ENCODE peak calls at places on chromosomes 4 and X, in six cellular contexts. F, H, N, M, G and S are unnamed samples.

GRCh38 chrX:120790118-120790517 is 85.5 kb downstream of the CT47B1 start:
- DNase-seq in N (peak; percentile 4), F (no peak), G (peak; percentile 82), H (peak; percentile 45), M (peak; percentile 36), S (peak; percentile 83)

GRCh38 chrX:134374294-134374693 is 85.7 kb upstream of the HPRT1 start:
- DNase-seq in F (no peak), G (no peak), H (no peak), N (no peak), M (no peak), S (peak; percentile 7)

GRCh38 chrX:115573172-115573571 is 12.2 kb downstream of the PLS3 start:
- DNase-seq in N (no peak), G (no peak), M (no peak), F (no peak), H (no peak), S (no peak)

GRCh38 chr4:123043013-123043412 is 120.6 kb upstream of the NUDT6 start:
- DNase-seq in M (no peak), N (no peak), F (no peak), G (peak; percentile 15), H (no peak), S (no peak)

GRCh38 chrX:1794586-1794985 is 179.7 kb downstream of the ASMT start:
- DNase-seq in N (no peak), G (no peak), H (no peak), F (no peak), M (no peak), S (no peak)

GRCh38 chr4:162830899-162831298 is 335.8 kb downstream of the NAF1 start:
- DNase-seq in M (no peak), N (no peak), H (no peak), F (no peak), G (no peak), S (no peak)

GRCh38 chr4:143286733-143287570 is 49.7 kb upstream of the GAB1 start:
- DNase-seq in F (no peak), N (no peak), H (no peak), M (no peak), G (peak; percentile 64), S (peak; percentile 75)

GRCh38 chr4:8025668-8026067 is 86.0 kb upstream of the AFAP1 start:
- DNase-seq in M (no peak), F (no peak), N (no peak), G (no peak), H (no peak), S (no peak)

GRCh38 chrX:23981711-23982110 is 45.3 kb downstream of the KLHL15 start:
- DNase-seq in F (no peak), N (no peak), H (no peak), M (no peak), G (no peak), S (no peak)

GRCh38 chrX:150035531-150035930 is 97.2 kb upstream of the EOLA2 start:
- DNase-seq in G (no peak), H (no peak), F (no peak), M (no peak), N (no peak), S (peak; percentile 49)

GRCh38 chr4:83772680-83773079 is 236.8 kb downstream of the GPAT3 start:
- DNase-seq in N (no peak), M (no peak), H (no peak), G (no peak), F (no peak), S (no peak)

GRCh38 chr4:76781698-76782595 is 116.0 kb downstream of the SOWAHB start:
- DNase-seq in G (peak; percentile 95), F (no peak), N (no peak), M (no peak), H (no peak), S (peak; percentile 96)

GRCh38 chrX:23993012-23993633 is 33.9 kb downstream of the KLHL15 start:
- DNase-seq in M (no peak), H (no peak), F (no peak), G (no peak), N (no peak), S (peak; percentile 14)

GRCh38 chrX:49960061-49960460 is 37.7 kb downstream of the CLCN5 start:
- DNase-seq in F (no peak), N (no peak), H (no peak), G (no peak), M (no peak), S (no peak)

GRCh38 chrX:7109838-7110793 is 37.4 kb upstream of the STS start:
- DNase-seq in N (no peak), M (no peak), F (no peak), H (no peak), G (no peak), S (no peak)

GRCh38 chrX:68261060-68261672 is 172.1 kb downstream of the OPHN1 start:
- DNase-seq in N (no peak), F (no peak), G (peak; percentile 14), M (no peak), H (peak; percentile 6), S (peak; percentile 41)

GRCh38 chr4:39812500-39812899 is 114.6 kb downstream of the UBE2K start:
- DNase-seq in N (no peak), M (no peak), F (no peak), H (no peak), G (no peak), S (no peak)

GRCh38 chr4:81486502-81486901 is 14.8 kb upstream of the RASGEF1B start:
- DNase-seq in F (no peak), N (no peak), G (no peak), M (no peak), H (no peak), S (no peak)

GRCh38 chr4:158290912-158291311 is 80.6 kb downstream of the TMEM144 start:
- DNase-seq in F (no peak), H (no peak), M (no peak), N (no peak), G (no peak), S (no peak)

GRCh38 chr4:165131247-165131832 is 18.7 kb upstream of the TMEM192 start:
- DNase-seq in G (peak; percentile 66), N (peak; percentile 90), F (no peak), H (peak; percentile 77), M (peak; percentile 72), S (peak; percentile 60)

GRCh38 chr4:3223986-3224748 is 24.8 kb upstream of the MSANTD1 start:
- DNase-seq in H (no peak), M (no peak), G (no peak), N (no peak), F (peak; percentile 28), S (no peak)

GRCh38 chrX:70313503-70313902 is 23.6 kb downstream of the KIF4A start:
- DNase-seq in F (no peak), M (no peak), G (peak; percentile 9), H (no peak), N (no peak), S (peak; percentile 48)

GRCh38 chr4:87423313-87424031 is 1.1 kb downstream of the NUDT9 start:
- DNase-seq in H (no peak), G (peak; percentile 30), N (no peak), F (no peak), M (no peak), S (peak; percentile 34)
- TF ChIP-seq CTCF in H (no peak), G (no peak), N (no peak), F (no peak), M (no peak), S (peak; percentile 11)

GRCh38 chr4:168524006-168524405 is 27.2 kb downstream of the PALLD start:
- DNase-seq in F (no peak), H (no peak), G (peak; percentile 92), N (no peak), M (no peak), S (peak; percentile 92)

GRCh38 chr4:168524897-168525296 is 28.0 kb downstream of the PALLD start:
- DNase-seq in G (no peak), M (no peak), H (no peak), N (no peak), F (no peak), S (no peak)

GRCh38 chr4:168528131-168528949 is 31.5 kb downstream of the PALLD start:
- DNase-seq in F (no peak), H (no peak), G (no peak), M (no peak), N (no peak), S (peak; percentile 38)

GRCh38 chr4:168531305-168531704 is 34.5 kb downstream of the PALLD start:
- DNase-seq in F (no peak), N (no peak), H (no peak), M (no peak), G (no peak), S (peak; percentile 10)

GRCh38 chr4:168527560-168527959 is 30.7 kb downstream of the PALLD start:
- DNase-seq in G (no peak), H (no peak), N (no peak), F (no peak), M (no peak), S (no peak)
- TF ChIP-seq CTCF in G (no peak), H (no peak), N (no peak), F (no peak), M (no peak), S (no peak)

GRCh38 chr4:73817341-73817740 is 19.1 kb upstream of the CXCL6 start:
- DNase-seq in H (no peak), F (no peak), M (no peak), G (no peak), N (no peak), S (no peak)

GRCh38 chr4:73822812-73823480 is 13.5 kb upstream of the CXCL6 start:
- DNase-seq in F (no peak), G (no peak), M (no peak), N (no peak), H (peak; percentile 8), S (peak; percentile 50)

GRCh38 chr4:73821325-73821724 is 15.2 kb upstream of the CXCL6 start:
- DNase-seq in F (no peak), N (no peak), G (no peak), H (no peak), M (no peak), S (no peak)

GRCh38 chr4:73823756-73824155 is 12.7 kb upstream of the CXCL6 start:
- DNase-seq in M (no peak), G (no peak), F (no peak), N (no peak), H (no peak), S (no peak)

DNA sequence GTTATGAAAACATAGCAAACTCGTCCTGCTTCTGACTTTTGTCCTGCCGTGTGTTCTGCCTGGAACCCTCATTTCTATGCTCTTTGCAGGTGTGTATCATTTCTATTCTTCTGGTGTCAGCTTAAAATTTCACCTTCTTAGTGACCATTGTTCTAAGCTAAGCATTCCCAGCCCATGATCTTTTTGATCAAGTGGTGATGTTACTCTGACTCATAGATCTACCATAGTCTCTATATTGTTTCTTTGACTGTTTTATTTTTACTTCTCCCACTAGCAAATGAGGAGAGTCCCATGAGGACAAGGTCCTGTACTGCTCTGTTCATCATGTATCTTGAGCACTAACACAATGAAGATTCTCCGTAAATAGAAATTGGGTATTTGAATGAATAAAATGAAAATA is 14.1 kb upstream of the CXCL6 start:
- DNase-seq in H (no peak), G (no peak), F (no peak), M (no peak), N (no peak), S (peak; percentile 60)
- TF ChIP-seq CTCF in H (no peak), G (no peak), F (no peak), M (no peak), N (no peak), S (no peak)

DNA sequence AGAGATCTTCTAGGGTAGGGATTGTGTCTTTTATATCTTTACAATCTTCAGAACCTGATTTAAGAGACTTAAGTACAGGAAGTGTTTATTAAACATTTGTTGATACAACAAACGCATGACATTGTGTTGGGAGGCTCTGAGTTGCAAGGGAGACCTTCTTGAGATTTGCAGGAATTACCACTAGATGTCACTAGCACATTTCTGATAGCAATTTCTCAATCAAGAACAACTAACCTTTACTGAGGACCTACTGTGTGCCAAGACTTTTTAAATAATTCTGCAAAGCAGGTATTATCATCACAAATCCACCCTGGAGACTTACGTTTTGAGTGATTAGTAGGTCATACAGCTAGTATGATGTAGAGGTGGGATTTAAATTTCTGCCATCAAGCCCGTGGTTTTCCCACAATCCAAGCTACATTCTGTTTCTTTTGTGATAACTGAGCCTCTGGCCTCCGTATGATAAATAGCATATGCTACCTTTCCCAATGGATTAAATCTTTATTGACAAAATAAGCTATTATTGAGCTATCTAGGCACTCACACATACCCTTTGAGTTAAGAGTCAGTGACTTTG is 986.0 kb downstream of the CCSER1 start:
- DNase-seq in H (no peak), M (no peak), F (no peak), N (no peak), G (peak; percentile 52), S (peak; percentile 25)
- TF ChIP-seq CTCF in H (peak; percentile 24), M (no peak), F (peak; percentile 38), N (peak; percentile 78), G (peak; percentile 33), S (peak; percentile 42)